ENCODE peak calls at places on chromosomes 12 and 14, in five cellular contexts. X is GM04503; I is activated T-helper 9 cell treated with anti-CD3 and anti-CD28 coated beads, Interleukin-2, amount 50 U/mL, for 16 hours; L is head of caudate nucleus; O is PC-3. F is an unnamed sample.

GRCh38 chr12:70467476-70467875 is 101.4 kb downstream of the KCNMB4 start:
- DNase-seq in X (no peak), O (no peak), I (no peak), L (no peak), F (no peak)

GRCh38 chr14:91568626-91569025 is 58.5 kb upstream of the PPP4R3A start:
- DNase-seq in X (no peak), O (peak; percentile 21), I (no peak), L (no peak), F (no peak)

GRCh38 chr14:98173291-98173690 is 1098.7 kb downstream of the BCL11B start:
- DNase-seq in O (no peak), L (no peak), I (no peak), X (no peak), F (no peak)

GRCh38 chr14:51448831-51449665 is 202.7 kb upstream of the FRMD6 start:
- DNase-seq in O (no peak), X (peak; percentile 82), I (no peak), L (no peak), F (no peak)

GRCh38 chr12:3483089-3483488 is 7.9 kb upstream of the PRMT8 start:
- DNase-seq in I (no peak), O (no peak), X (no peak), L (no peak), F (no peak)

GRCh38 chr12:38149395-38150073 is 167.0 kb upstream of the ALG10B start:
- DNase-seq in O (peak; percentile 95), X (no peak), L (no peak), I (no peak), F (no peak)

GRCh38 chr12:388547-389137 is 478 bp downstream of the KDM5A start:
- DNase-seq in X (no peak), O (peak; percentile 15), L (no peak), I (no peak), F (no peak)

GRCh38 chr14:104927432-104927816 is 2.7 kb downstream of the PLD4 start:
- DNase-seq in X (no peak), L (no peak), O (no peak), I (no peak), F (no peak)

GRCh38 chr12:106629797-106630669 is 47.2 kb downstream of the RFX4 start:
- DNase-seq in L (no peak), O (peak; percentile 43), X (no peak), I (no peak), F (no peak)

GRCh38 chr14:51283402-51283825 is 43.4 kb downstream of the TMX1 start:
- DNase-seq in L (no peak), X (peak; percentile 70), O (peak; percentile 98), I (no peak), F (peak; percentile 85)

GRCh38 chr14:59161571-59162175 is 26.8 kb upstream of the DAAM1 start:
- DNase-seq in L (peak; percentile 21), I (no peak), X (peak; percentile 23), O (peak; percentile 63), F (peak; percentile 15)

GRCh38 chr12:90854136-90854689 is 100.8 kb downstream of the CCER1 start:
- DNase-seq in O (peak; percentile 74), I (no peak), L (peak; percentile 7), X (peak; percentile 10), F (peak; percentile 37)

GRCh38 chr12:103626498-103626897 is 39.4 kb downstream of the STAB2 start:
- DNase-seq in I (no peak), X (peak; percentile 30), O (peak; percentile 65), L (no peak), F (no peak)

GRCh38 chr12:77734489-77734888 is 96.2 kb upstream of the NAV3 start:
- DNase-seq in I (no peak), L (no peak), O (no peak), X (peak; percentile 47), F (no peak)

GRCh38 chr12:111758120-111758561 is 8.6 kb upstream of the ALDH2 start:
- DNase-seq in I (no peak), X (no peak), O (no peak), L (no peak), F (no peak)

GRCh38 chr12:102960766-102961487 is 3.5 kb downstream of the ASCL1 start:
- DNase-seq in O (no peak), L (peak; percentile 30), I (no peak), X (no peak), F (no peak)

F was measured in amniotic stem cell.